ENCODE peak calls at places on chromosomes 7 and 10, in ten cellular contexts. H is H1, O is thyroid gland, B is ovary, K is adrenal gland, N is tibial nerve, Z is K562, J is endothelial cell of umbilical vein, P is IMR-90, R is heart left ventricle. X is an unnamed sample.

GRCh38 chr7:13742126-13742525 is 247.3 kb downstream of the ETV1 start:
- DNase-seq in R (no peak), N (no peak), P (peak; percentile 28), J (no peak), O (no peak), Z (no peak), B (no peak), K (no peak), H (peak; percentile 9), X (no peak)

GRCh38 chr10:119849031-119849789 is 23.4 kb downstream of the MCMBP start:
- DNase-seq in R (no peak), B (no peak), K (no peak), J (no peak), Z (no peak), P (peak; percentile 76), O (no peak), N (no peak), H (no peak), X (no peak)

GRCh38 chr10:79146611-79147130 is 77.9 kb downstream of the ZMIZ1 start:
- DNase-seq in P (peak; percentile 37), H (no peak), B (peak; percentile 67), K (peak; percentile 97), O (peak; percentile 96), R (peak; percentile 80), J (peak; percentile 67), N (peak; percentile 60), Z (no peak), X (no peak)

GRCh38 chr7:114048386-114049235 is 129.8 kb upstream of the PPP1R3A start:
- DNase-seq in Z (peak; percentile 13), J (no peak), P (peak; percentile 23), N (no peak), K (no peak), O (peak; percentile 75), B (no peak), H (no peak), R (no peak), X (no peak)

GRCh38 chr7:150939052-150939810 is 38.9 kb downstream of the KCNH2 start:
- DNase-seq in O (no peak), P (no peak), H (no peak), R (no peak), K (peak; percentile 30), J (no peak), Z (no peak), B (no peak), N (no peak), X (no peak)

GRCh38 chr10:119518936-119519335 is 23.6 kb downstream of the RGS10 start:
- DNase-seq in R (no peak), H (no peak), O (no peak), J (no peak), B (no peak), Z (no peak), P (no peak), N (no peak), K (no peak), X (no peak)

GRCh38 chr10:79260803-79261740 is 86.2 kb upstream of the PPIF start:
- DNase-seq in R (no peak), J (no peak), H (no peak), K (peak; percentile 92), O (no peak), B (peak; percentile 63), N (no peak), Z (no peak), P (peak; percentile 80), X (no peak)

GRCh38 chr10:114110174-114110972 is 63.6 kb downstream of the CCDC186 start:
- DNase-seq in K (no peak), O (no peak), H (no peak), P (no peak), J (no peak), B (no peak), R (no peak), N (no peak), Z (no peak), X (no peak)

GRCh38 chr10:35563266-35563891 is 41.8 kb upstream of the GJD4 start:
- DNase-seq in H (peak; percentile 27), B (no peak), K (peak; percentile 79), O (peak; percentile 70), J (peak; percentile 78), N (no peak), P (peak; percentile 76), R (peak; percentile 52), Z (peak; percentile 76), X (no peak)

GRCh38 chr10:92969151-92969550 is 91.4 kb upstream of the CYP26C1 start:
- DNase-seq in R (no peak), Z (no peak), H (no peak), O (peak; percentile 7), P (peak; percentile 75), B (no peak), J (peak; percentile 26), K (no peak), N (no peak), X (no peak)

GRCh38 chr10:92970301-92971070 is 90.1 kb upstream of the CYP26C1 start:
- DNase-seq in Z (no peak), N (no peak), R (no peak), H (no peak), J (no peak), K (no peak), O (no peak), B (no peak), P (peak; percentile 57), X (no peak)

DNA sequence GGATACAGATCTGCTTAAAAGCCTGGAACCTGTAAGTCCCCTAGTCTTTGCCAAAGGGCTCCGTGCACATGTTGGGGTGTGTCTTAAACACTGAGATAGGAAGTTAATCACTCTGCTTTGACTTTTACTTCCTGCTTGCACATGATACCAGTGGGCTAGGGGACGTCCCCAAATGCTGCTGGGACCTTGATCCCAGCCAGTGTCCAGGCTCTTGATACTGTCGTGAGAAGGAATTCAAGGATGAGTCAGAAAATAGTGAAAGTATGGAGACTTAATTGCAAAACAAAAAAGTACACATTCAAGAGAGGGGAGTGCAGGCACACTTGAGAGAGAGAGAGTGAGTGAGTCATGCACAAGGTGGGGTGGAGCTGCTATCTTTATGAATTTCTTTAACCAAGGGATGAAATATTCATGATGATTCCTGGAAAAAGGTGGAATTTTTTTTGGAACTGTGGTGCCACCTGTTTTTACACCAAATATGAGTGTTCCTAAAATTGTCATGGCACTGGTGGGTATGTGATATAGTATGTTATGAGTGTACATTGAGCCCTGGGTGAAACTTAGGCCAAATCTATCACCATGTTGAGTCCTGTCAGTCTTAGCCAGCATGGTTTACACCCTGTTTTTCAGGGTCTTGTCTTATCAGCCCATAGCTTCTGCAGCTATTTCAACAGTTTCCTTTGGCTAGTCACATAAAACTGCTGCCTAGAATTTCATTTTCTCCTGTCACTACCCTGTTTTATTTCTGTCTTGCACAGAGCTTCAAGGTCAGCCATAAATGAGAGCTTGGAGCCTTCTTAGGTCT is 88.3 kb upstream of the CYP26C1 start:
- DNase-seq in R (no peak), P (peak; percentile 90), B (no peak), Z (peak; percentile 63), H (no peak), K (peak; percentile 69), O (peak; percentile 22), N (no peak), J (peak; percentile 65), X (no peak)
- TF ChIP-seq POLR2A in R (no peak), P (no peak), B (no peak), Z (no peak), H (no peak), K (no peak), O (no peak), N (no peak), J (no peak), X (no peak)

GRCh38 chr7:29194594-29195417 is at the start of gene CHN2:
- DNase-seq in H (no peak), K (peak; percentile 65), R (peak; percentile 54), J (peak; percentile 42), N (peak; percentile 21), Z (no peak), B (peak; percentile 49), O (peak; percentile 65), P (no peak), X (no peak)
- H3K27me3 ChIP-seq in H (peaks cover 62% of the 10 kb centered on the region), K (no peaks in the 10 kb centered on the region), R (no peaks in the 10 kb centered on the region), J (peaks cover 18% of the 10 kb centered on the region), N (no peaks in the 10 kb centered on the region), Z (peaks cover 14% of the 10 kb centered on the region), B (no peaks in the 10 kb centered on the region), O (no peaks in the 10 kb centered on the region), P (peaks cover 32% of the 10 kb centered on the region), X (peaks cover 4% of the 10 kb centered on the region)

GRCh38 chr10:97737770-97738265 is 890 bp downstream of the ZFYVE27 start:
- DNase-seq in O (no peak), R (no peak), Z (no peak), K (no peak), B (no peak), N (no peak), H (no peak), P (peak; percentile 56), J (no peak), X (no peak)

GRCh38 chr10:97743169-97743945 is 6.4 kb downstream of the ZFYVE27 start:
- DNase-seq in J (no peak), K (no peak), B (no peak), R (no peak), O (no peak), H (no peak), P (no peak), N (no peak), Z (no peak), X (no peak)

GRCh38 chr10:97736902-97737769 is at the start of gene ZFYVE27:
- DNase-seq in Z (peak; percentile 98), J (peak; percentile 95), O (peak; percentile 97), K (peak; percentile 99), R (peak; percentile 97), P (peak; percentile 94), N (peak; percentile 91), B (peak; percentile 98), H (peak; percentile 97), X (peak; percentile 52)

GRCh38 chr10:97738616-97739015 is 1.7 kb downstream of the ZFYVE27 start:
- DNase-seq in P (no peak), O (no peak), K (no peak), J (no peak), H (no peak), R (no peak), Z (peak; percentile 53), B (no peak), N (no peak), X (no peak)

GRCh38 chr10:97740613-97741012 is 3.7 kb downstream of the ZFYVE27 start:
- DNase-seq in K (no peak), J (no peak), B (no peak), N (no peak), H (no peak), O (no peak), P (no peak), R (no peak), Z (no peak), X (no peak)
- H3K4me3 ChIP-seq in K (no peak overlapping the region), J (no peak overlapping the region), B (no peak overlapping the region), N (no peak overlapping the region), H (no peak overlapping the region), O (no peak overlapping the region), P (no peak overlapping the region), R (no peak overlapping the region), Z (no peak overlapping the region), X (no peak overlapping the region)

DNA sequence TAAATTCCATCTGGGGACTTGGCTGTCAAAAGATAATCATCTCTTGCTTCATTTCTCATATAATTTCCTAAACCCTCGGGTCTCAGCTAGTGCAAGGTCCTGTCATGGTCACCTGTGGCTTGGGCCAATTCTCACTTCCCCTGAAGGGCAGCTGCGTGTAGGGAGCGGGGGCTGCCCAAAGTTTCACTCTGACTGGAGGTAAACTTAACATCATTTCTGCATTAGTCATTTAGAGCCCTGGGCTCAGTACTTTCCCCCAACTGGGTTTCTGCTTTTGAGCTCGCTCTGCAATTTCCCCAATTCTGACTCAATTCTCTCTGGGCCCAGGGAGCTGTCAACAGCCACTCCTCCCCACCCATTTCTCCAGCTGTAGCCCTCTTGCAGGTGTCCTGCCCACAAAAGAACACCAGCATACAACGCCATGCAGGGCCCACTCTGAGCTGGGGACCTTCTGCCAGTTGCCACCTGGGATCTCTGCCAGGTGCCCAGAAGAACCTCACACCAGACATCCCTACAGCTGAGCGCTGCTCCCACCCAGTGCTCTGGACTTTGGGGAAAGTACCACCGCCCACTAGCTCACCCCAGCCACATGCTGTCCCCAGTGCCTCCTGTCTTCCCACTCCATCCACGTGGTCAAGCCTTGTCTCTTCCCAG is 37.9 kb downstream of the VOPP1 start:
- DNase-seq in K (peak; percentile 75), B (no peak), P (peak; percentile 81), O (no peak), R (peak; percentile 37), Z (no peak), H (no peak), N (no peak), J (no peak), X (peak; percentile 47)
- TF ChIP-seq POLR2A in K (no peak), B (no peak), P (no peak), O (no peak), R (no peak), Z (no peak), H (no peak), N (no peak), J (no peak), X (no peak)

X was measured in esophagus squamous epithelium.